ENCODE peak calls at places on chromosomes 3 and 15, in nine cellular contexts. One of them, this sample, is unnamed. For H3K36me3, the result is how much of the 10 kb centered on the place peaks cover.

GRCh38 chr3:116440196-116440595 is 5.1 kb downstream of the LSAMP start:
- DNase-seq in upper lobe of left lung: no peak
- DNase-seq in transverse colon: no peak
- DNase-seq in endothelial cell of umbilical vein: no peak
- DNase-seq in adrenal gland: no peak
- DNase-seq in heart left ventricle: no peak
- DNase-seq in stomach: no peak
- DNase-seq in IMR-90: peak
- DNase-seq in uterus: no peak
- DNase-seq in this sample: no peak

GRCh38 chr3:156816794-156817741 is 9.1 kb upstream of the LEKR1 start:
- DNase-seq in stomach: peak
- DNase-seq in endothelial cell of umbilical vein: peak
- DNase-seq in transverse colon: peak
- DNase-seq in IMR-90: peak
- DNase-seq in upper lobe of left lung: peak
- DNase-seq in adrenal gland: peak
- DNase-seq in heart left ventricle: peak
- DNase-seq in uterus: peak
- DNase-seq in this sample: no peak

GRCh38 chr15:95522533-95522932 is 808.0 kb upstream of the NR2F2 start:
- DNase-seq in upper lobe of left lung: no peak
- DNase-seq in endothelial cell of umbilical vein: peak
- DNase-seq in stomach: no peak
- DNase-seq in adrenal gland: no peak
- DNase-seq in uterus: no peak
- DNase-seq in heart left ventricle: no peak
- DNase-seq in IMR-90: peak
- DNase-seq in transverse colon: no peak
- DNase-seq in this sample: no peak

GRCh38 chr3:59254433-59254832 is 204.6 kb upstream of the CFAP20DC start:
- DNase-seq in uterus: no peak
- DNase-seq in endothelial cell of umbilical vein: no peak
- DNase-seq in heart left ventricle: peak
- DNase-seq in IMR-90: no peak
- DNase-seq in upper lobe of left lung: peak
- DNase-seq in transverse colon: no peak
- DNase-seq in adrenal gland: no peak
- DNase-seq in stomach: no peak
- DNase-seq in this sample: no peak

GRCh38 chr3:109175411-109175810 is 38.9 kb downstream of the C3orf85 start:
- DNase-seq in upper lobe of left lung: no peak
- DNase-seq in stomach: no peak
- DNase-seq in endothelial cell of umbilical vein: no peak
- DNase-seq in transverse colon: no peak
- DNase-seq in heart left ventricle: no peak
- DNase-seq in adrenal gland: no peak
- DNase-seq in IMR-90: no peak
- DNase-seq in uterus: no peak
- DNase-seq in this sample: no peak

GRCh38 chr3:47380601-47381316 is at the start of gene PTPN23:
- DNase-seq in IMR-90: peak
- DNase-seq in stomach: peak
- DNase-seq in heart left ventricle: peak
- DNase-seq in uterus: peak
- DNase-seq in adrenal gland: peak
- DNase-seq in transverse colon: peak
- DNase-seq in endothelial cell of umbilical vein: peak
- DNase-seq in upper lobe of left lung: peak
- DNase-seq in this sample: peak

GRCh38 chr15:94242257-94242656 is 10.9 kb downstream of the MCTP2 start:
- DNase-seq in uterus: no peak
- DNase-seq in stomach: no peak
- DNase-seq in IMR-90: no peak
- DNase-seq in transverse colon: no peak
- DNase-seq in heart left ventricle: no peak
- DNase-seq in upper lobe of left lung: no peak
- DNase-seq in adrenal gland: no peak
- DNase-seq in endothelial cell of umbilical vein: no peak
- DNase-seq in this sample: no peak

GRCh38 chr3:128367726-128368125 is 99.0 kb downstream of the DNAJB8 start:
- DNase-seq in IMR-90: peak
- DNase-seq in heart left ventricle: peak
- DNase-seq in stomach: no peak
- DNase-seq in adrenal gland: no peak
- DNase-seq in uterus: no peak
- DNase-seq in upper lobe of left lung: no peak
- DNase-seq in transverse colon: no peak
- DNase-seq in endothelial cell of umbilical vein: no peak
- DNase-seq in this sample: no peak

GRCh38 chr15:27254016-27254415 is 283.0 kb downstream of the GABRG3 start:
- DNase-seq in adrenal gland: no peak
- DNase-seq in endothelial cell of umbilical vein: no peak
- DNase-seq in IMR-90: no peak
- DNase-seq in uterus: no peak
- DNase-seq in heart left ventricle: no peak
- DNase-seq in stomach: no peak
- DNase-seq in upper lobe of left lung: no peak
- DNase-seq in transverse colon: no peak
- DNase-seq in this sample: peak

GRCh38 chr3:182424006-182424405 is 369.3 kb upstream of the ATP11B start:
- DNase-seq in heart left ventricle: no peak
- DNase-seq in transverse colon: no peak
- DNase-seq in adrenal gland: no peak
- DNase-seq in IMR-90: no peak
- DNase-seq in endothelial cell of umbilical vein: no peak
- DNase-seq in stomach: no peak
- DNase-seq in uterus: no peak
- DNase-seq in upper lobe of left lung: no peak
- DNase-seq in this sample: no peak

GRCh38 chr3:150870406-150870805 is 34.8 kb downstream of the MINDY4B start:
- DNase-seq in heart left ventricle: no peak
- DNase-seq in adrenal gland: no peak
- DNase-seq in IMR-90: peak
- DNase-seq in endothelial cell of umbilical vein: no peak
- DNase-seq in uterus: no peak
- DNase-seq in upper lobe of left lung: no peak
- DNase-seq in stomach: no peak
- DNase-seq in transverse colon: no peak
- DNase-seq in this sample: no peak

GRCh38 chr3:36362973-36363372 is 17.3 kb upstream of the STAC start:
- DNase-seq in IMR-90: peak
- DNase-seq in uterus: no peak
- DNase-seq in upper lobe of left lung: no peak
- DNase-seq in transverse colon: no peak
- DNase-seq in endothelial cell of umbilical vein: no peak
- DNase-seq in heart left ventricle: no peak
- DNase-seq in adrenal gland: peak
- DNase-seq in stomach: no peak
- DNase-seq in this sample: no peak

GRCh38 chr3:107629556-107629955 is 106.8 kb downstream of the BBX start:
- DNase-seq in adrenal gland: no peak
- DNase-seq in upper lobe of left lung: no peak
- DNase-seq in IMR-90: peak
- DNase-seq in uterus: no peak
- DNase-seq in endothelial cell of umbilical vein: no peak
- DNase-seq in stomach: no peak
- DNase-seq in transverse colon: no peak
- DNase-seq in heart left ventricle: no peak
- DNase-seq in this sample: no peak

GRCh38 chr3:185335799-185336198 is 27.1 kb upstream of the MAP3K13 start:
- DNase-seq in uterus: no peak
- DNase-seq in adrenal gland: no peak
- DNase-seq in stomach: no peak
- DNase-seq in endothelial cell of umbilical vein: peak
- DNase-seq in upper lobe of left lung: no peak
- DNase-seq in IMR-90: peak
- DNase-seq in heart left ventricle: no peak
- DNase-seq in transverse colon: no peak
- DNase-seq in this sample: no peak

GRCh38 chr3:152202976-152203626 is 65.6 kb upstream of the MBNL1 start:
- DNase-seq in adrenal gland: no peak
- DNase-seq in IMR-90: no peak
- DNase-seq in transverse colon: peak
- DNase-seq in heart left ventricle: no peak
- DNase-seq in endothelial cell of umbilical vein: no peak
- DNase-seq in uterus: no peak
- DNase-seq in stomach: no peak
- DNase-seq in upper lobe of left lung: no peak
- DNase-seq in this sample: no peak

GRCh38 chr3:52043750-52044149 is 12.6 kb downstream of the DUSP7 start:
- DNase-seq in IMR-90: no peak
- DNase-seq in adrenal gland: no peak
- DNase-seq in endothelial cell of umbilical vein: no peak
- DNase-seq in stomach: no peak
- DNase-seq in heart left ventricle: no peak
- DNase-seq in transverse colon: no peak
- DNase-seq in upper lobe of left lung: no peak
- DNase-seq in uterus: no peak
- DNase-seq in this sample: no peak

GRCh38 chr3:52040600-52040999 is 15.8 kb downstream of the DUSP7 start:
- DNase-seq in adrenal gland: no peak
- DNase-seq in IMR-90: no peak
- DNase-seq in endothelial cell of umbilical vein: no peak
- DNase-seq in heart left ventricle: no peak
- DNase-seq in transverse colon: no peak
- DNase-seq in uterus: no peak
- DNase-seq in stomach: no peak
- DNase-seq in upper lobe of left lung: no peak
- DNase-seq in this sample: no peak

GRCh38 chr3:52039426-52039825 is 16.9 kb downstream of the DUSP7 start:
- DNase-seq in IMR-90: no peak
- DNase-seq in stomach: no peak
- DNase-seq in endothelial cell of umbilical vein: no peak
- DNase-seq in adrenal gland: no peak
- DNase-seq in heart left ventricle: no peak
- DNase-seq in transverse colon: no peak
- DNase-seq in upper lobe of left lung: no peak
- DNase-seq in uterus: no peak
- DNase-seq in this sample: no peak

GRCh38 chr3:52039846-52040245 is 16.5 kb downstream of the DUSP7 start:
- DNase-seq in uterus: peak
- DNase-seq in heart left ventricle: peak
- DNase-seq in upper lobe of left lung: peak
- DNase-seq in endothelial cell of umbilical vein: no peak
- DNase-seq in adrenal gland: peak
- DNase-seq in IMR-90: no peak
- DNase-seq in transverse colon: no peak
- DNase-seq in stomach: peak
- DNase-seq in this sample: no peak

GRCh38 chr3:52041118-52041847 is 15.1 kb downstream of the DUSP7 start:
- DNase-seq in uterus: no peak
- DNase-seq in adrenal gland: no peak
- DNase-seq in IMR-90: no peak
- DNase-seq in heart left ventricle: no peak
- DNase-seq in upper lobe of left lung: no peak
- DNase-seq in stomach: no peak
- DNase-seq in endothelial cell of umbilical vein: no peak
- DNase-seq in transverse colon: no peak
- DNase-seq in this sample: no peak
- TF ChIP-seq CTCF in uterus: no peak
- TF ChIP-seq CTCF in adrenal gland: no peak
- TF ChIP-seq CTCF in IMR-90: peak
- TF ChIP-seq CTCF in heart left ventricle: no peak
- TF ChIP-seq CTCF in upper lobe of left lung: no peak
- TF ChIP-seq CTCF in stomach: no peak
- TF ChIP-seq CTCF in endothelial cell of umbilical vein: peak
- TF ChIP-seq CTCF in transverse colon: no peak
- TF ChIP-seq CTCF in this sample: no peak

DNA sequence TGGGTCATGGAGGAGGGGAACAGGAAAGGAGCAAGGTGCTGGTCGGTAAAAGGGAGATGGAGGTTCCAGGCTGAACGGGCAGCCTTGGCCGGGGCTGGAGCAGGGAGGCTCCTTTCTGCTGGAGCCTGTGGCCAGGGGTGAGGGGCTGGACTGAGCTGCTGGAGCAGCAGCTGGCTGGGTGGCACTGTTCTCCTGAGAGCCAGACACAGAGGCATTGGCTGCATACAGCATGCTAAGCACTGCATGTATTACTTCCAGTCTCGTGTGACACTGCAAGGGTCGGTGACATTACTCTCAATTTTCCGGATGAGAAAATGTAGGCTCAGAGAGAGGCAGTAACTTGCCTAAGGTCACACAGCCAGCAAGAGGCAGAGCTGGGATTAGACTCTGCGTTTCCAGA is 42.3 kb downstream of the RGMA start:
- DNase-seq in uterus: no peak
- DNase-seq in adrenal gland: no peak
- DNase-seq in upper lobe of left lung: peak
- DNase-seq in heart left ventricle: no peak
- DNase-seq in endothelial cell of umbilical vein: no peak
- DNase-seq in stomach: no peak
- DNase-seq in IMR-90: no peak
- DNase-seq in transverse colon: no peak
- DNase-seq in this sample: no peak
- H3K36me3 ChIP-seq in uterus: under half
- H3K36me3 ChIP-seq in adrenal gland: under half
- H3K36me3 ChIP-seq in upper lobe of left lung: under half
- H3K36me3 ChIP-seq in heart left ventricle: under half
- H3K36me3 ChIP-seq in endothelial cell of umbilical vein: under half
- H3K36me3 ChIP-seq in stomach: half or more
- H3K36me3 ChIP-seq in IMR-90: under half
- H3K36me3 ChIP-seq in transverse colon: under half
- H3K36me3 ChIP-seq in this sample: half or more

GRCh38 chr15:78768096-78768495 is 43.2 kb downstream of the ADAMTS7 start:
- DNase-seq in uterus: no peak
- DNase-seq in transverse colon: no peak
- DNase-seq in stomach: no peak
- DNase-seq in endothelial cell of umbilical vein: no peak
- DNase-seq in upper lobe of left lung: peak
- DNase-seq in heart left ventricle: peak
- DNase-seq in adrenal gland: no peak
- DNase-seq in IMR-90: no peak
- DNase-seq in this sample: no peak
- TF ChIP-seq POLR2A in uterus: no peak
- TF ChIP-seq POLR2A in transverse colon: no peak
- TF ChIP-seq POLR2A in stomach: no peak
- TF ChIP-seq POLR2A in endothelial cell of umbilical vein: no peak
- TF ChIP-seq POLR2A in upper lobe of left lung: no peak
- TF ChIP-seq POLR2A in heart left ventricle: no peak
- TF ChIP-seq POLR2A in adrenal gland: no peak
- TF ChIP-seq POLR2A in IMR-90: no peak
- TF ChIP-seq POLR2A in this sample: no peak

GRCh38 chr15:78396976-78397375 is 41.0 kb upstream of the IREB2 start:
- DNase-seq in endothelial cell of umbilical vein: no peak
- DNase-seq in transverse colon: peak
- DNase-seq in heart left ventricle: peak
- DNase-seq in IMR-90: peak
- DNase-seq in upper lobe of left lung: peak
- DNase-seq in stomach: peak
- DNase-seq in uterus: no peak
- DNase-seq in adrenal gland: peak
- DNase-seq in this sample: no peak
- TF ChIP-seq CTCF in endothelial cell of umbilical vein: no peak
- TF ChIP-seq CTCF in transverse colon: peak
- TF ChIP-seq CTCF in heart left ventricle: no peak
- TF ChIP-seq CTCF in IMR-90: peak
- TF ChIP-seq CTCF in upper lobe of left lung: peak
- TF ChIP-seq CTCF in stomach: no peak
- TF ChIP-seq CTCF in uterus: no peak
- TF ChIP-seq CTCF in adrenal gland: peak
- TF ChIP-seq CTCF in this sample: no peak

GRCh38 chr15:89248584-89248983 is 4.8 kb downstream of the FANCI start:
- DNase-seq in transverse colon: no peak
- DNase-seq in upper lobe of left lung: no peak
- DNase-seq in endothelial cell of umbilical vein: no peak
- DNase-seq in IMR-90: no peak
- DNase-seq in heart left ventricle: no peak
- DNase-seq in uterus: no peak
- DNase-seq in adrenal gland: no peak
- DNase-seq in stomach: no peak
- DNase-seq in this sample: no peak
- H3K36me3 ChIP-seq in transverse colon: under half
- H3K36me3 ChIP-seq in upper lobe of left lung: under half
- H3K36me3 ChIP-seq in endothelial cell of umbilical vein: under half
- H3K36me3 ChIP-seq in IMR-90: under half
- H3K36me3 ChIP-seq in heart left ventricle: under half
- H3K36me3 ChIP-seq in uterus: under half
- H3K36me3 ChIP-seq in adrenal gland: under half
- H3K36me3 ChIP-seq in stomach: under half
- H3K36me3 ChIP-seq in this sample: under half